ENCODE peak calls at places on chromosomes 12 and 14, in eight cellular contexts. X is sigmoid colon; Q is lower leg skin; Y is AG10803; S is lower lobe of right lung; R is mesendoderm; D is CD8-positive, alpha-beta memory T cell; Z is keratinocyte. I is an unnamed sample.

GRCh38 chr12:2739832-2740641 is 54.7 kb upstream of the FKBP4 start:
- DNase-seq in X (no peak), Q (no peak), Y (peak; percentile 54), S (no peak), R (peak; percentile 41), D (no peak), Z (no peak), I (no peak)

GRCh38 chr12:113779774-113780173 is 186.4 kb downstream of the RBM19 start:
- DNase-seq in X (no peak), Q (no peak), Y (no peak), S (no peak), R (no peak), D (no peak), Z (no peak), I (no peak)

GRCh38 chr12:1655225-1655788 is 26.3 kb downstream of the WNT5B start:
- DNase-seq in X (peak; percentile 50), Q (no peak), Y (no peak), S (no peak), R (no peak), D (no peak), Z (no peak), I (no peak)

GRCh38 chr14:100440758-100441203 is 117.6 kb downstream of the SLC25A47 start:
- DNase-seq in X (no peak), Q (peak; percentile 32), Y (no peak), S (no peak), R (no peak), D (no peak), Z (no peak), I (no peak)

GRCh38 chr12:89988156-89988555 is 279.5 kb upstream of the ATP2B1 start:
- DNase-seq in X (no peak), Q (no peak), Y (peak; percentile 46), S (no peak), R (no peak), D (no peak), Z (no peak), I (no peak)

GRCh38 chr12:67426067-67426466 is 156.9 kb downstream of the CAND1 start:
- DNase-seq in X (no peak), Q (no peak), Y (peak; percentile 80), S (no peak), R (no peak), D (no peak), Z (no peak), I (no peak)

GRCh38 chr12:63915105-63915830 is 70.8 kb downstream of the SRGAP1 start:
- DNase-seq in X (no peak), Q (no peak), Y (peak; percentile 87), S (no peak), R (peak; percentile 57), D (no peak), Z (no peak), I (no peak)

GRCh38 chr12:94100254-94100653 is 48.1 kb upstream of the PLXNC1 start:
- DNase-seq in X (no peak), Q (no peak), Y (peak; percentile 9), S (no peak), R (peak; percentile 84), D (no peak), Z (peak; percentile 63), I (no peak)

GRCh38 chr14:65769151-65769550 is 356.6 kb downstream of the FUT8 start:
- DNase-seq in X (no peak), Q (no peak), Y (no peak), S (no peak), R (no peak), D (no peak), Z (no peak), I (no peak)

GRCh38 chr12:78672033-78672432 is 192.5 kb upstream of the SYT1 start:
- DNase-seq in X (no peak), Q (no peak), Y (no peak), S (no peak), R (peak; percentile 28), D (no peak), Z (no peak), I (no peak)

GRCh38 chr12:27571463-27571862 is 47.5 kb downstream of the PPFIBP1 start:
- DNase-seq in X (no peak), Q (no peak), Y (peak; percentile 87), S (no peak), R (no peak), D (no peak), Z (no peak), I (peak; percentile 76)

GRCh38 chr14:98946995-98947394 is 325.0 kb downstream of the BCL11B start:
- DNase-seq in X (peak; percentile 52), Q (peak; percentile 86), Y (peak; percentile 21), S (no peak), R (peak; percentile 27), D (no peak), Z (no peak), I (no peak)

GRCh38 chr14:51609987-51610283 is 41.8 kb upstream of the FRMD6 start:
- DNase-seq in X (no peak), Q (no peak), Y (peak; percentile 35), S (no peak), R (no peak), D (no peak), Z (no peak), I (no peak)

GRCh38 chr12:93804392-93805179 is 127.4 kb downstream of the CRADD start:
- DNase-seq in X (no peak), Q (no peak), Y (peak; percentile 58), S (no peak), R (no peak), D (no peak), Z (no peak), I (no peak)

GRCh38 chr12:120230326-120230973 is 29.5 kb upstream of the RPLP0 start:
- DNase-seq in X (peak; percentile 91), Q (peak; percentile 94), Y (peak; percentile 91), S (peak; percentile 52), R (peak; percentile 100), D (no peak), Z (no peak), I (peak; percentile 73)

GRCh38 chr12:120761581-120761980 is 36.0 kb downstream of the ACADS start:
- DNase-seq in X (peak; percentile 78), Q (peak; percentile 74), Y (peak; percentile 74), S (no peak), R (no peak), D (no peak), Z (peak; percentile 59), I (no peak)

GRCh38 chr12:124680863-124681778 is 113.7 kb upstream of the NCOR2 start:
- DNase-seq in X (no peak), Q (no peak), Y (peak; percentile 89), S (peak; percentile 71), R (peak; percentile 95), D (no peak), Z (peak; percentile 38), I (no peak)

GRCh38 chr12:69966409-69966808 is 141.4 kb downstream of the MYRFL start:
- DNase-seq in X (peak; percentile 71), Q (peak; percentile 89), Y (peak; percentile 79), S (no peak), R (peak; percentile 34), D (no peak), Z (peak; percentile 87), I (peak; percentile 58)

GRCh38 chr14:30369531-30370180 is 189.3 kb upstream of the G2E3 start:
- DNase-seq in X (no peak), Q (no peak), Y (no peak), S (no peak), R (no peak), D (no peak), Z (no peak), I (no peak)

GRCh38 chr14:103091041-103091882 is 3.3 kb upstream of the EXOC3L4 start:
- DNase-seq in X (no peak), Q (no peak), Y (peak; percentile 31), S (peak; percentile 79), R (no peak), D (peak; percentile 78), Z (no peak), I (no peak)

GRCh38 chr14:103089386-103090335 is 4.9 kb upstream of the EXOC3L4 start:
- DNase-seq in X (no peak), Q (no peak), Y (no peak), S (no peak), R (no peak), D (no peak), Z (no peak), I (no peak)

GRCh38 chr14:103093856-103094405 is 594 bp upstream of the EXOC3L4 start:
- DNase-seq in X (no peak), Q (no peak), Y (no peak), S (no peak), R (no peak), D (no peak), Z (no peak), I (no peak)

GRCh38 chr14:103090481-103091020 is 4.0 kb upstream of the EXOC3L4 start:
- DNase-seq in X (no peak), Q (no peak), Y (no peak), S (no peak), R (no peak), D (no peak), Z (no peak), I (no peak)

GRCh38 chr14:103091883-103092222 is 2.7 kb upstream of the EXOC3L4 start:
- DNase-seq in X (no peak), Q (no peak), Y (no peak), S (no peak), R (no peak), D (no peak), Z (no peak), I (no peak)
- H3K4me3 ChIP-seq in X (peak overlapping the region; percentile 54), Q (no peak overlapping the region), Y (peak overlapping the region; percentile 36), S (peak overlapping the region; percentile 64), R (no peak overlapping the region), D (peak overlapping the region; percentile 19), Z (no peak overlapping the region), I (peak overlapping the region; percentile 42)

DNA sequence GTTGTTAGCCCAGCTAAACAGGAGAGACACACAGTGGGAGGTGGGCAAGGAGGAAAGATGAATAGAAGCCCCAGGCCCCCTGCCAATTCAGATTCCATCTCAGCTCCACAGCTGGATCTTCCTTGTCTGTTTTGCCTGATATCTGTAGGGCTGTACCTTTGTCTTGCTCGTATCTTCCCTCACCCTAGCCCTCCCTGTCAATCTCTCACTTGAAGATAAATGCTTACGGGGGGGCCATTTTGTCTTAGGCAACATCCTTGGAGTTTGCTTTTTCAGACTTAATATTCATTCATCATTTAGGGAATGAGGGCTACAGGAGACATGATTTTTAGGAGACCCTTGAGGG is 2.4 kb downstream of the KIF5A start:
- DNase-seq in X (no peak), Q (no peak), Y (no peak), S (no peak), R (no peak), D (no peak), Z (no peak), I (no peak)
- H3K4me3 ChIP-seq in X (no peak overlapping the region), Q (no peak overlapping the region), Y (no peak overlapping the region), S (no peak overlapping the region), R (no peak overlapping the region), D (no peak overlapping the region), Z (no peak overlapping the region), I (no peak overlapping the region)

DNA sequence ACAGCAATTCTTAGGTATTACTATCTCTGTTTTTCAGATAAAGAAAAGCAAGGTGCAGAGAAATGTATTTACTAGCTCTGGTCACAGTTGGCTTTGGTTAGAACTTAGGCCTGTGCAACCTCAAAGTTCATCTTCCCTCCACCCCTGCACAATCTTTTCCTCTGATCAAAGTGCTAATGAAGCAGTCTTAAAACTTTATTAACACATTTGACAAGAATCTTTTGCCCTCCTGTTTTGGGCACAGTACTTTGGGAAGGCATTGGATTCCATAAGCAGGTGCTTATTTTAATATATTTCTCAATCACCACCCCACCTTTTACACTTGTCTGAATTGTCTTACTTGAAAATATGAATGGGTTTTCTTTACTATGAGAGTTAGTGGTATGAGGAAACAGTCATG is 2.8 kb downstream of the IRAK4 start:
- DNase-seq in X (no peak), Q (no peak), Y (no peak), S (no peak), R (no peak), D (no peak), Z (no peak), I (no peak)
- H3K4me3 ChIP-seq in X (no peak overlapping the region), Q (no peak overlapping the region), Y (no peak overlapping the region), S (no peak overlapping the region), R (no peak overlapping the region), D (no peak overlapping the region), Z (no peak overlapping the region), I (no peak overlapping the region)

GRCh38 chr12:13195848-13196301 is 651 bp upstream of the EMP1 start:
- DNase-seq in X (peak; percentile 65), Q (no peak), Y (peak; percentile 75), S (no peak), R (peak; percentile 24), D (no peak), Z (no peak), I (no peak)
- H3K4me3 ChIP-seq in X (peak overlapping the region; percentile 47), Q (no peak overlapping the region), Y (peak overlapping the region; percentile 46), S (peak overlapping the region; percentile 62), R (no peak overlapping the region), D (peak overlapping the region; percentile 57), Z (peak overlapping the region; percentile 22), I (peak overlapping the region; percentile 15)